ENCODE peak calls at places on chromosomes 12 and 14, in six cellular contexts. W is right lobe of liver, J is cardiac muscle cell, U is astrocyte of the cerebellum, L is OCI-LY7, H is A673. V is an unnamed sample.

GRCh38 chr14:55446833-55447232 is 6.4 kb upstream of the TBPL2 start:
- DNase-seq in W (no peak), J (peak; percentile 77), U (no peak), L (no peak), H (peak; percentile 49), V (peak; percentile 86)

GRCh38 chr12:38586652-38587219 is 270.2 kb downstream of the ALG10B start:
- DNase-seq in W (no peak), J (peak; percentile 58), U (no peak), L (no peak), H (no peak), V (no peak)

GRCh38 chr14:98501335-98501734 is 770.7 kb downstream of the BCL11B start:
- DNase-seq in W (no peak), J (no peak), U (no peak), L (no peak), H (no peak), V (no peak)

GRCh38 chr12:69024413-69024812 is 91.4 kb upstream of the CPM start:
- DNase-seq in W (peak; percentile 95), J (no peak), U (no peak), L (no peak), H (no peak), V (peak; percentile 68)

GRCh38 chr12:108112815-108113556 is 16.1 kb upstream of the WSCD2 start:
- DNase-seq in W (no peak), J (no peak), U (no peak), L (no peak), H (no peak), V (no peak)

GRCh38 chr14:45253754-45254300 is 825 bp upstream of the MIS18BP1 start:
- DNase-seq in W (peak; percentile 66), J (no peak), U (no peak), L (no peak), H (no peak), V (no peak)

GRCh38 chr14:101761032-101761880 is at the start of gene PPP2R5C:
- DNase-seq in W (peak; percentile 96), J (peak; percentile 96), U (peak; percentile 57), L (peak; percentile 90), H (peak; percentile 89), V (peak; percentile 81)

GRCh38 chr12:47812797-47813490 is 6.8 kb downstream of the HDAC7 start:
- DNase-seq in W (peak; percentile 79), J (peak; percentile 91), U (peak; percentile 57), L (peak; percentile 96), H (peak; percentile 89), V (peak; percentile 90)

GRCh38 chr14:101068293-101068957 is 164.9 kb upstream of the RTL1 start:
- DNase-seq in W (no peak), J (no peak), U (no peak), L (no peak), H (peak; percentile 21), V (no peak)

GRCh38 chr14:92259613-92260357 is 63.2 kb upstream of the SLC24A4 start:
- DNase-seq in W (no peak), J (no peak), U (no peak), L (peak; percentile 5), H (no peak), V (no peak)

GRCh38 chr14:31806249-31806648 is 245.0 kb downstream of the NUBPL start:
- DNase-seq in W (no peak), J (no peak), U (no peak), L (no peak), H (no peak), V (no peak)

GRCh38 chr14:74859757-74860156 is 16.2 kb downstream of the PROX2 start:
- DNase-seq in W (no peak), J (no peak), U (no peak), L (no peak), H (no peak), V (no peak)

GRCh38 chr14:21097616-21098133 is 780 bp downstream of the ZNF219 start:
- DNase-seq in W (no peak), J (no peak), U (no peak), L (peak; percentile 37), H (peak; percentile 42), V (no peak)

GRCh38 chr14:69643430-69644200 is 32.2 kb downstream of the SUSD6 start:
- DNase-seq in W (peak; percentile 78), J (no peak), U (peak; percentile 62), L (no peak), H (no peak), V (peak; percentile 42)

GRCh38 chr12:1132309-1132708 is 141.3 kb downstream of the ERC1 start:
- DNase-seq in W (no peak), J (no peak), U (no peak), L (no peak), H (no peak), V (no peak)

GRCh38 chr12:20264608-20265114 is 103.7 kb upstream of the PDE3A start:
- DNase-seq in W (no peak), J (no peak), U (no peak), L (no peak), H (no peak), V (peak; percentile 11)

GRCh38 chr12:112862570-112863137 is 44.1 kb upstream of the OAS1 start:
- DNase-seq in W (no peak), J (no peak), U (no peak), L (no peak), H (no peak), V (no peak)

GRCh38 chr14:60637138-60637489 is 12.2 kb downstream of the SIX1 start:
- DNase-seq in W (no peak), J (no peak), U (no peak), L (no peak), H (no peak), V (no peak)
- TF ChIP-seq CTCF in W (no peak), J (no peak), U (no peak), L (no peak), H (no peak), V (no peak)

DNA sequence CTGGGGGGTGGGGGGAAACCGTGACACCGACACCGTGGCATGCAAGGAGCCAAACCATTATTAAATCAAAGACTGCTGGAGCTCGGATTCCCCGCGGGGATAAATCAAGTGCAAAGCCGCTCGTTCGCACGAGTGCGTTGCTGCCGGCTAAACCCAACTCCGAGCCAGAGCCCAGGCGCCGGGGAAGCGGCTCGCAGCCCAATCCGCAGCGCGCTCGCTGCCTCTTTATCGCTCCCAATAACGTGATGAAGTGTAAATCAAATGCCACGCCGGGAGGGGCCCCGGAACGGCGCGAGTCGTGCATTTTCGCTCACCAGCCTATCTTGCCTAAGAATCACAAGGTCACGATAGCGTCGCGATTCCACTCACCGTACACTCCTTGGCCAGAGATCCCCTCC is 1.3 kb downstream of the MDGA2 start:
- DNase-seq in W (no peak), J (no peak), U (no peak), L (no peak), H (peak; percentile 34), V (no peak)
- H3K4me3 ChIP-seq in W (peak overlapping the region; percentile 7), J (peak overlapping the region; percentile 60), U (peak overlapping the region; percentile 36), L (no peak overlapping the region), H (peak overlapping the region; percentile 35), V (no peak overlapping the region)

GRCh38 chr14:106848330-106849121 is 1322.1 kb downstream of the TMEM121 start:
- DNase-seq in W (no peak), J (no peak), U (no peak), L (peak; percentile 90), H (peak; percentile 65), V (no peak)
- TF ChIP-seq CTCF in W (peak; percentile 8), J (no peak), U (no peak), L (peak; percentile 83), H (peak; percentile 43), V (no peak)

GRCh38 chr14:76955575-76956252 is 72.8 kb downstream of the IRF2BPL start:
- DNase-seq in W (no peak), J (peak; percentile 33), U (no peak), L (peak; percentile 50), H (peak; percentile 95), V (no peak)

GRCh38 chr14:76958975-76959710 is 69.4 kb downstream of the IRF2BPL start:
- DNase-seq in W (no peak), J (peak; percentile 21), U (no peak), L (no peak), H (no peak), V (peak; percentile 25)

GRCh38 chr14:76956253-76957090 is 72.0 kb downstream of the IRF2BPL start:
- DNase-seq in W (peak; percentile 94), J (peak; percentile 93), U (peak; percentile 41), L (peak; percentile 72), H (peak; percentile 99), V (peak; percentile 90)

GRCh38 chr14:76958020-76958965 is 70.2 kb downstream of the IRF2BPL start:
- DNase-seq in W (no peak), J (no peak), U (no peak), L (no peak), H (no peak), V (no peak)

GRCh38 chr14:76957224-76957881 is 71.2 kb downstream of the IRF2BPL start:
- DNase-seq in W (no peak), J (no peak), U (no peak), L (no peak), H (peak; percentile 56), V (no peak)
- H3K4me3 ChIP-seq in W (peak overlapping the region; percentile 57), J (no peak overlapping the region), U (no peak overlapping the region), L (peak overlapping the region; percentile 60), H (no peak overlapping the region), V (no peak overlapping the region)

GRCh38 chr12:84860718-84861117 is 51.9 kb downstream of the SLC6A15 start:
- DNase-seq in W (no peak), J (no peak), U (no peak), L (no peak), H (no peak), V (no peak)
- TF ChIP-seq CTCF in W (no peak), J (no peak), U (no peak), L (no peak), H (no peak), V (no peak)

GRCh38 chr14:36320210-36321003 is at the start of gene MBIP:
- DNase-seq in W (peak; percentile 90), J (peak; percentile 98), U (peak; percentile 96), L (peak; percentile 97), H (peak; percentile 99), V (peak; percentile 98)

GRCh38 chr14:36319899-36320209 is 583 bp downstream of the MBIP start:
- DNase-seq in W (no peak), J (peak; percentile 39), U (no peak), L (no peak), H (peak; percentile 61), V (peak; percentile 32)

GRCh38 chr14:36315159-36315853 is 5.1 kb downstream of the MBIP start:
- DNase-seq in W (no peak), J (no peak), U (no peak), L (no peak), H (no peak), V (no peak)

GRCh38 chr14:36316131-36316530 is 4.3 kb downstream of the MBIP start:
- DNase-seq in W (no peak), J (no peak), U (no peak), L (no peak), H (peak; percentile 42), V (no peak)

GRCh38 chr14:36317650-36318049 is 2.8 kb downstream of the MBIP start:
- DNase-seq in W (no peak), J (no peak), U (no peak), L (no peak), H (peak; percentile 5), V (no peak)
- H3K4me3 ChIP-seq in W (no peak overlapping the region), J (no peak overlapping the region), U (no peak overlapping the region), L (no peak overlapping the region), H (no peak overlapping the region), V (no peak overlapping the region)